ENCODE peak calls at places on chromosomes 2 and 18, in five cellular contexts. A, Q, O, E and W are unnamed samples.
A peak's percentile ranks its signal among the peaks of the same experiment; 100 is the strongest.

GRCh38 chr2:8534729-8535397 is 147.0 kb upstream of the ID2 start:
- DNase-seq in A (peak; percentile 81), Q (peak; percentile 33), O (peak; percentile 74), E (peak; percentile 42), W (peak; percentile 91)

GRCh38 chr2:179856205-179856604 is 5.2 kb downstream of the ZNF385B start:
- DNase-seq in A (no peak), Q (no peak), O (no peak), E (no peak), W (no peak)

GRCh38 chr18:45342166-45342565 is 273.1 kb upstream of the SLC14A2 start:
- DNase-seq in A (no peak), Q (no peak), O (no peak), E (no peak), W (no peak)

GRCh38 chr2:80370375-80371009 is 65.9 kb upstream of the LRRTM1 start:
- DNase-seq in A (no peak), Q (no peak), O (no peak), E (no peak), W (no peak)

GRCh38 chr2:118013221-118013723 is 598 bp downstream of the CCDC93 start:
- DNase-seq in A (peak; percentile 96), Q (no peak), O (peak; percentile 43), E (peak; percentile 14), W (peak; percentile 94)

GRCh38 chr2:111704246-111704645 is 179.7 kb downstream of the ANAPC1 start:
- DNase-seq in A (peak; percentile 92), Q (peak; percentile 75), O (no peak), E (no peak), W (no peak)

GRCh38 chr18:63088262-63088661 is 231.3 kb downstream of the BCL2 start:
- DNase-seq in A (peak; percentile 64), Q (no peak), O (no peak), E (no peak), W (no peak)

GRCh38 chr18:9643549-9643948 is 29.2 kb upstream of the PPP4R1 start:
- DNase-seq in A (peak; percentile 85), Q (peak; percentile 97), O (peak; percentile 30), E (peak; percentile 27), W (no peak)

GRCh38 chr18:9914584-9915290 is 921 bp downstream of the VAPA start:
- DNase-seq in A (peak; percentile 92), Q (peak; percentile 84), O (peak; percentile 81), E (peak; percentile 71), W (peak; percentile 95)

GRCh38 chr2:24667542-24667941 is 125.6 kb downstream of the PTRHD1 start:
- DNase-seq in A (no peak), Q (no peak), O (no peak), E (no peak), W (no peak)

GRCh38 chr2:204871246-204871953 is 326.1 kb downstream of the PARD3B start:
- DNase-seq in A (no peak), Q (peak; percentile 69), O (no peak), E (no peak), W (no peak)

GRCh38 chr2:136242687-136243277 is 124.8 kb upstream of the CXCR4 start:
- DNase-seq in A (no peak), Q (no peak), O (no peak), E (no peak), W (peak; percentile 84)

GRCh38 chr2:170843656-170844055 is 27.0 kb downstream of the GAD1 start:
- DNase-seq in A (peak; percentile 86), Q (peak; percentile 12), O (no peak), E (no peak), W (no peak)

GRCh38 chr2:234111523-234111922 is 61.0 kb downstream of the SPP2 start:
- DNase-seq in A (peak; percentile 90), Q (peak; percentile 7), O (no peak), E (no peak), W (no peak)

GRCh38 chr2:29650634-29651097 is 270.7 kb downstream of the ALK start:
- DNase-seq in A (no peak), Q (no peak), O (no peak), E (no peak), W (no peak)

GRCh38 chr18:32549248-32549842 is 78.7 kb upstream of the GAREM1 start:
- DNase-seq in A (peak; percentile 56), Q (peak; percentile 34), O (peak; percentile 60), E (peak; percentile 17), W (no peak)

GRCh38 chr18:10017048-10017447 is 103.2 kb downstream of the VAPA start:
- DNase-seq in A (no peak), Q (no peak), O (no peak), E (no peak), W (no peak)

GRCh38 chr2:150994041-150994440 is 267.6 kb downstream of the RBM43 start:
- DNase-seq in A (no peak), Q (peak; percentile 74), O (no peak), E (peak; percentile 17), W (no peak)

GRCh38 chr2:69272803-69273471 is 114.1 kb downstream of the GFPT1 start:
- DNase-seq in A (no peak), Q (peak; percentile 21), O (no peak), E (no peak), W (no peak)

GRCh38 chr2:53715568-53715967 is 52.0 kb upstream of the CHAC2 start:
- DNase-seq in A (no peak), Q (no peak), O (no peak), E (no peak), W (no peak)

GRCh38 chr18:48053881-48054586 is 123.6 kb upstream of the SMAD2 start:
- DNase-seq in A (no peak), Q (no peak), O (no peak), E (no peak), W (peak; percentile 58)

DNA sequence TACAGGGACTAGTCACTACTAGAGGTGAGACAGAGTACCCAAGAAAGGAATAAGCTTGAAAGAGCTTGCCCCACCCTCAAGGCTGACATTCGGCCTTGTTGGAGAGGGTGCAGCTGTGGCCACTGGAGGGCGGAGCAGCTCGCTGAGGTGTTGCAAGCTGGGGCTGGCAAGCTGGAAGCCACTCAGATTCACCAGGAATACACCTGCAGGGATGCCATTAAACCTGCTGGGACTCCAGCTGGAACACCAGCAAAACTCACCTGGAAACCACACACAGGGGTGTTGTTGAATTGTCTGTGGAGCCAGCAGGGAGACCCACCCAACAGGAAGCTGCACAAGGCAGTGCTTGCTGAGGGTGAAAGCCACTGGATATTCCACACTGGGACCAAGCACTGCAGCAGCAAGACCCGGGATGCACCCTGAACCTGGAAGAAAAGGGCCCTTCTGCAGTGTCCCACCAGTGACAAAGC is 26.1 kb downstream of the KCTD18 start:
- DNase-seq in A (no peak), Q (peak; percentile 25), O (peak; percentile 60), E (peak; percentile 71), W (no peak)
- TF ChIP-seq CTCF in A (peak; percentile 45), Q (peak; percentile 25), O (no peak), E (peak; percentile 72), W (no peak)

GRCh38 chr2:106537711-106538275 is 50.6 kb downstream of the CD8B2 start:
- DNase-seq in A (no peak), Q (no peak), O (no peak), E (no peak), W (no peak)
- H3K4me3 ChIP-seq in A (no peak overlapping the region), Q (no peak overlapping the region), O (no peak overlapping the region), E (no peak overlapping the region), W (no peak overlapping the region)

GRCh38 chr2:72826156-72826477 is 284 bp upstream of the EXOC6B start:
- DNase-seq in A (no peak), Q (no peak), O (no peak), E (no peak), W (no peak)

GRCh38 chr2:72821983-72822382 is 3.9 kb downstream of the EXOC6B start:
- DNase-seq in A (no peak), Q (no peak), O (no peak), E (no peak), W (no peak)

GRCh38 chr2:72822794-72823193 is 3.0 kb downstream of the EXOC6B start:
- DNase-seq in A (no peak), Q (no peak), O (no peak), E (no peak), W (no peak)

GRCh38 chr2:72825271-72826155 is at the start of gene EXOC6B:
- DNase-seq in A (peak; percentile 96), Q (peak; percentile 85), O (peak; percentile 94), E (peak; percentile 90), W (peak; percentile 95)

DNA sequence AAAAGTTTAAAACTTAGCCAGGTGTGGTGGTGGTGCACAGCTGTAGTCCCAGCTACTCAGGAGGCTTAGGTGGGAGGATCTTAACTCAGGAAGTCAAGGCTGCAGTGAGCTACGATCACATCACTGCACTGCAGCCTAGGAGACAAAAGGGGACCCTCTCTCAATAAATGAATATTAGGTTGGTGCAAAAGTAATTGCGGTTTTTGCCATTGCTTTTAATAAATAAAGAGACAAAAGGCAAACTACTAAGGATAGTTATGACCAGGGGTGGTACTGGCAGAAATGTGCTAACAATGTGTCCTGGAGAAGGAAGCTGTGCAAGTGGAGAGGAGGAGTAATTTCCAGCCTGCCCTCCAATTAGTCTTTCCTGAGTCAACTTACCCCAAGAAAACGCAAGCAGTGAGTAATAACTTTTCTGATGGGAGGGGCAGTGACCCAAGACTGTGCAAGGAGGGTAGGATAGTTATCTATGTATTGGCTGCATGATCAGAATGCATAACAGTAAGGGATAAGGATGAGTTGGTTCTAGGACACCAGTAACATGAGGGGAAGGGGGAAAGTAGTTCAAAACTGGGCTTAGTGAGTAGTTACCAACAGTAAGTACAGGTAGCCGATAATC is 1.5 kb downstream of the EXOC6B start:
- DNase-seq in A (peak; percentile 87), Q (peak; percentile 68), O (no peak), E (no peak), W (no peak)
- H3K27ac ChIP-seq in A (peak overlapping the region; percentile 73), Q (no peak overlapping the region), O (no peak overlapping the region), E (no peak overlapping the region), W (no peak overlapping the region)

GRCh38 chr2:239104800-239105199 is 256.9 kb downstream of the TWIST2 start:
- DNase-seq in A (no peak), Q (no peak), O (no peak), E (no peak), W (no peak)

GRCh38 chr2:239105234-239105633 is 257.3 kb downstream of the TWIST2 start:
- DNase-seq in A (no peak), Q (no peak), O (no peak), E (no peak), W (no peak)

GRCh38 chr2:239106971-239107370 is 259.1 kb downstream of the TWIST2 start:
- DNase-seq in A (no peak), Q (no peak), O (no peak), E (no peak), W (no peak)

GRCh38 chr2:239107936-239108335 is 260.1 kb downstream of the TWIST2 start:
- DNase-seq in A (no peak), Q (no peak), O (no peak), E (no peak), W (no peak)

GRCh38 chr2:239106314-239106908 is 258.5 kb downstream of the TWIST2 start:
- DNase-seq in A (peak; percentile 100), Q (peak; percentile 63), O (no peak), E (peak; percentile 32), W (no peak)
- TF ChIP-seq CTCF in A (peak; percentile 72), Q (peak; percentile 64), O (no peak), E (peak; percentile 44), W (peak; percentile 42)

GRCh38 chr18:39561136-39561535 is 1995.5 kb upstream of the CELF4 start:
- DNase-seq in A (no peak), Q (no peak), O (no peak), E (no peak), W (no peak)

GRCh38 chr18:39564716-39565115 is 1999.1 kb upstream of the CELF4 start:
- DNase-seq in A (no peak), Q (no peak), O (no peak), E (no peak), W (no peak)
- H3K4me3 ChIP-seq in A (no peak overlapping the region), Q (no peak overlapping the region), O (no peak overlapping the region), E (no peak overlapping the region), W (no peak overlapping the region)